ENCODE peak calls at places on chromosomes 12 and 14, in four cellular contexts. F, A, J and Y are unnamed samples.

GRCh38 chr14:59101441-59101840 is 87.0 kb upstream of the DAAM1 start:
- DNase-seq in J (peak), F (no peak), A (no peak), Y (no peak)

GRCh38 chr14:67580336-67581230 is 19.5 kb downstream of the PIGH start:
- DNase-seq in F (no peak), J (no peak), A (no peak), Y (no peak)

GRCh38 chr12:121455766-121456420 is 56.0 kb downstream of the RNF34 start:
- DNase-seq in J (no peak), A (no peak), F (no peak), Y (no peak)

GRCh38 chr12:124497039-124497438 is 70.4 kb downstream of the NCOR2 start:
- DNase-seq in J (peak), A (no peak), F (no peak), Y (no peak)

GRCh38 chr14:95495538-95496025 is 20.9 kb downstream of the SYNE3 start:
- DNase-seq in F (no peak), A (no peak), J (no peak), Y (no peak)

GRCh38 chr12:25648460-25648859 is 95.4 kb upstream of the LMNTD1 start:
- DNase-seq in F (no peak), A (peak), J (peak), Y (no peak)

GRCh38 chr14:59131926-59132763 is 56.3 kb upstream of the DAAM1 start:
- DNase-seq in F (no peak), J (no peak), A (no peak), Y (no peak)

GRCh38 chr12:132439333-132439904 is 50.5 kb upstream of the FBRSL1 start:
- DNase-seq in F (no peak), A (no peak), J (no peak), Y (no peak)

GRCh38 chr12:48442191-48442828 is 30.0 kb upstream of the ANP32D start:
- DNase-seq in F (no peak), A (no peak), J (no peak), Y (no peak)

GRCh38 chr12:72234871-72235270 is 37.3 kb upstream of the TRHDE start:
- DNase-seq in J (no peak), A (no peak), F (no peak), Y (no peak)

GRCh38 chr14:61202124-61202523 is 79.0 kb downstream of the TMEM30B start:
- DNase-seq in A (no peak), J (no peak), F (no peak), Y (no peak)

GRCh38 chr12:11855993-11856374 is 206.5 kb downstream of the ETV6 start:
- DNase-seq in J (no peak), A (no peak), F (no peak), Y (no peak)

GRCh38 chr12:98618952-98619351 is 25.5 kb downstream of the SLC25A3 start:
- DNase-seq in J (peak), F (no peak), A (no peak), Y (no peak)

GRCh38 chr12:114902665-114903393 is 218.9 kb upstream of the TBX3 start:
- DNase-seq in J (peak), A (peak), F (no peak), Y (no peak)

GRCh38 chr14:87999282-87999681 is 5.7 kb upstream of the GPR65 start:
- DNase-seq in F (no peak), A (no peak), J (no peak), Y (no peak)

GRCh38 chr14:95052016-95052585 is 105.2 kb downstream of the DICER1 start:
- DNase-seq in A (no peak), J (no peak), F (no peak), Y (no peak)

GRCh38 chr14:67668559-67668958 is 5.9 kb downstream of the VTI1B start:
- DNase-seq in F (no peak), A (no peak), J (no peak), Y (no peak)

GRCh38 chr14:92516966-92517350 is 3.4 kb downstream of the RIN3 start:
- DNase-seq in F (no peak), A (no peak), J (no peak), Y (no peak)

GRCh38 chr12:120571299-120571698 is 9.9 kb downstream of the POP5 start:
- DNase-seq in F (no peak), J (no peak), A (no peak), Y (no peak)

GRCh38 chr12:82174936-82175335 is 183.3 kb downstream of the CCDC59 start:
- DNase-seq in A (no peak), J (no peak), F (no peak), Y (no peak)

GRCh38 chr14:100649173-100649519 is 61.9 kb upstream of the BEGAIN start:
- DNase-seq in A (peak), F (no peak), J (no peak), Y (no peak)

GRCh38 chr14:75531660-75532317 is 9.5 kb downstream of the BATF start:
- DNase-seq in F (no peak), A (peak), J (no peak), Y (no peak)

GRCh38 chr14:61107148-61107641 is 126.2 kb downstream of the SLC38A6 start:
- DNase-seq in A (peak), J (peak), F (no peak), Y (no peak)

GRCh38 chr12:51788876-51789275 is 59.6 kb downstream of the FIGNL2 start:
- DNase-seq in A (peak), J (peak), F (no peak), Y (no peak)

GRCh38 chr12:53302903-53303302 is 3.4 kb downstream of the MYG1 start:
- DNase-seq in A (no peak), F (no peak), J (no peak), Y (no peak)

GRCh38 chr14:50092006-50092555 is 24.3 kb downstream of the VCPKMT start:
- DNase-seq in A (no peak), F (no peak), J (no peak), Y (no peak)

GRCh38 chr12:1391722-1392121 is 202.7 kb downstream of the FBXL14 start:
- DNase-seq in J (no peak), A (no peak), F (peak), Y (no peak)

GRCh38 chr12:129193263-129193871 is 340.1 kb downstream of the GLT1D1 start:
- DNase-seq in F (peak), J (no peak), A (no peak), Y (no peak)

GRCh38 chr12:107364875-107365518 is 271.6 kb upstream of the CRY1 start:
- DNase-seq in F (no peak), A (no peak), J (no peak), Y (no peak)

GRCh38 chr12:127148318-127148717 is 1118.7 kb upstream of the TMEM132C start:
- DNase-seq in J (no peak), A (no peak), F (no peak), Y (no peak)

GRCh38 chr14:90613446-90613845 is 202.8 kb downstream of the TTC7B start:
- DNase-seq in F (no peak), A (no peak), J (no peak), Y (no peak)

GRCh38 chr14:105326891-105327694 is 12.5 kb downstream of the PACS2 start:
- DNase-seq in F (no peak), A (no peak), J (no peak), Y (no peak)

GRCh38 chr12:89334770-89335169 is 17.5 kb downstream of the DUSP6 start:
- DNase-seq in J (no peak), F (no peak), A (no peak), Y (no peak)

GRCh38 chr12:20421338-20421890 is 53.1 kb downstream of the PDE3A start:
- DNase-seq in F (no peak), J (no peak), A (no peak), Y (no peak)

GRCh38 chr12:29612912-29613311 is 115.4 kb upstream of the OVCH1 start:
- DNase-seq in F (no peak), J (no peak), A (no peak), Y (no peak)

GRCh38 chr14:49641697-49642129 is 6.7 kb upstream of the DNAAF2 start:
- DNase-seq in F (no peak), J (no peak), A (no peak), Y (no peak)

GRCh38 chr12:6536894-6537579 is 2.7 kb downstream of the GAPDH start:
- DNase-seq in J (no peak), F (no peak), A (no peak), Y (no peak)

GRCh38 chr12:52010152-52010622 is 3.4 kb downstream of the TAMALIN start:
- DNase-seq in A (peak), J (peak), F (peak), Y (no peak)